ENCODE peak calls at places on chromosome 11, in six cellular contexts. B is MM.1S, V is choroid plexus epithelial cell, P is PC-9, T is dorsolateral prefrontal cortex, U is SK-N-SH. S is an unnamed sample.

GRCh38 chr11:520428-521178 is 13.6 kb upstream of the RNH1 start:
- DNase-seq in B (no peak), V (no peak), P (no peak), T (no peak), U (no peak), S (no peak)

GRCh38 chr11:94650756-94651155 is 83.6 kb downstream of the PIWIL4 start:
- DNase-seq in B (no peak), V (peak; percentile 76), P (no peak), T (no peak), U (no peak), S (peak; percentile 85)

GRCh38 chr11:105923814-105924213 is 98.2 kb downstream of the MSANTD4 start:
- DNase-seq in B (no peak), V (peak; percentile 70), P (no peak), T (no peak), U (no peak), S (peak; percentile 67)

GRCh38 chr11:47461876-47462275 is 12.9 kb upstream of the RAPSN start:
- DNase-seq in B (no peak), V (no peak), P (no peak), T (no peak), U (no peak), S (no peak)

GRCh38 chr11:111761056-111761455 is 5.1 kb downstream of the PPP2R1B start:
- DNase-seq in B (no peak), V (no peak), P (no peak), T (no peak), U (no peak), S (no peak)

GRCh38 chr11:75371930-75372876 is 20.7 kb upstream of the ARRB1 start:
- DNase-seq in B (no peak), V (no peak), P (peak; percentile 95), T (no peak), U (no peak), S (peak; percentile 60)

GRCh38 chr11:44530413-44531115 is 34.9 kb upstream of the CD82 start:
- DNase-seq in B (no peak), V (peak; percentile 55), P (no peak), T (no peak), U (no peak), S (peak; percentile 31)

GRCh38 chr11:9803685-9804413 is 140.0 kb downstream of the SWAP70 start:
- DNase-seq in B (no peak), V (peak; percentile 62), P (no peak), T (no peak), U (no peak), S (peak; percentile 65)

DNA sequence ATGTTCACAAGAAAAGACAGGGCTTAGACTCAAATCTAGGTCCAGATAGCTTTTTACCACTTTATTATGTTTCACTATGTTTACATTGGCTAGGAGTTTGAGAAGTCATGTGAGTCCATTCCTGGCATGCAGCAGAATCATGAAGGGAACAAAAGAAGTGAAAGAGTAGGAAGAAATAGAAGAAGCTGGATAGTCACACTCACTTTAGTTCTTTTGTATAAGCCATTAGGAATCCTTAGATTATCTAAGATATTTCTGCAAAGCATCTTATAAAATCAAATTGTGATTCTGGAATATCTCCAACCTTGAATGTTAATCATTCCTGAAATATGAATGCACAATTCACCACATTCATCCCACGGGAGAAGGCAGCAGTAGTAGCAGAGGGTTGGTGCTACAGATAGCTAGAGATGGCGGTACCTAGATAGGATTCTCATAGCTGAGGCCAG is 31.9 kb downstream of the MAML2 start:
- DNase-seq in B (no peak), V (peak; percentile 75), P (peak; percentile 50), T (no peak), U (no peak), S (peak; percentile 93)
- H3K4me3 ChIP-seq in B (no peak overlapping the region), V (no peak overlapping the region), P (no peak overlapping the region), T (no peak overlapping the region), U (peak overlapping the region; percentile 18), S (no peak overlapping the region)

GRCh38 chr11:119828819-119829218 is 99.8 kb upstream of the NECTIN1 start:
- DNase-seq in B (no peak), V (peak; percentile 6), P (no peak), T (no peak), U (no peak), S (no peak)
- TF ChIP-seq CTCF in B (no peak), V (no peak), P (no peak), T (no peak), U (no peak), S (no peak)

GRCh38 chr11:32821517-32821916 is 8.2 kb upstream of the PRRG4 start:
- DNase-seq in B (no peak), V (no peak), P (peak; percentile 95), T (no peak), U (no peak), S (no peak)
- H3K4me3 ChIP-seq in B (peak overlapping the region; percentile 37), V (no peak overlapping the region), P (no peak overlapping the region), T (no peak overlapping the region), U (no peak overlapping the region), S (no peak overlapping the region)

DNA sequence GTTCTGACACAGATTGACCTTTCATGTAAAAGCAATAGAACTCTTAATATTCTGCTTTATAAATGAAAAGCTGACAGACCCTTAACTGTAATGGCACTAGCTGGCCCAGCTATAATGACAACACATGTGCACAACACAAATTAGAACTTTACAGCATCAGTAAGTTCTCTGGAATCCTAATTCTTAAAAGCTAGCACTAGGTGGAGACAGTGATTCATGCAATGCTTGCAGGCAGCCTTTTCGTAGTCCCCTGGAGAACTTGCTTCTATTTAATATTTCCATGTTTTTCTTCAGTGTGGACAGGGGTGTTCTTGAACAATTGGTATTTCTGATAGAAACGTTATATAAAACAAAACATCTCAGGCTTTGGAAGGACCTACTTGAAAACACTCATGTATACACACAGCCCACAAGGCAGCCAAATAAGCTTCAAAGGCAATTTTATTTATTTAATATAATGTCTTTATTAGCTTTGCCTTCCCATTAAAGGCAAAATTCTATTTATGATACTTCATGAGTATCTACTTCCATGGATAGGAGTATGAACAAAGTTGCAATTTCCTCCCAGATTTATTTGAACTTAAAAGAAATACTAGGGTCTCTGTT is 374.3 kb upstream of the MPPED2 start:
- DNase-seq in B (peak; percentile 51), V (peak; percentile 84), P (no peak), T (no peak), U (peak; percentile 30), S (peak; percentile 71)
- TF ChIP-seq CTCF in B (peak; percentile 43), V (peak; percentile 82), P (peak; percentile 66), T (peak; percentile 30), U (peak; percentile 85), S (peak; percentile 60)

GRCh38 chr11:59135648-59136461 is 6.8 kb upstream of the FAM111A start:
- DNase-seq in B (peak; percentile 80), V (peak; percentile 82), P (peak; percentile 43), T (peak; percentile 77), U (peak; percentile 86), S (peak; percentile 72)
- H3K4me3 ChIP-seq in B (no peak overlapping the region), V (peak overlapping the region; percentile 41), P (no peak overlapping the region), T (peak overlapping the region; percentile 35), U (peak overlapping the region; percentile 35), S (no peak overlapping the region)

S was measured in fibroblast of the aortic adventitia.